ENCODE peak calls at places on chromosomes 13 and 19, in six cellular contexts. D is HepG2, N is mesenchymal stem cell, U is astrocyte, X is cardiac muscle cell, Z is esophagus muscularis mucosa. H is an unnamed sample.

GRCh38 chr13:27927444-27928352 is 7.9 kb downstream of the PDX1 start:
- DNase-seq in D (no peak), N (no peak), U (no peak), X (no peak), Z (no peak), H (no peak)

GRCh38 chr19:57708641-57709354 is at the start of gene ZNF154:
- DNase-seq in D (no peak), N (peak; percentile 86), U (peak; percentile 71), X (peak; percentile 92), Z (no peak), H (no peak)

GRCh38 chr19:16878181-16878965 is 10.4 kb upstream of the F2RL3 start:
- DNase-seq in D (no peak), N (no peak), U (no peak), X (no peak), Z (no peak), H (no peak)

GRCh38 chr19:13831560-13832056 is 36.4 kb downstream of the ZSWIM4 start:
- DNase-seq in D (no peak), N (peak; percentile 83), U (no peak), X (no peak), Z (no peak), H (no peak)

GRCh38 chr19:57110592-57111328 is 9.0 kb upstream of the USP29 start:
- DNase-seq in D (no peak), N (peak; percentile 1), U (no peak), X (no peak), Z (no peak), H (peak; percentile 22)

GRCh38 chr19:53908106-53908932 is 759 bp upstream of the CACNG7 start:
- DNase-seq in D (no peak), N (no peak), U (peak; percentile 21), X (peak; percentile 71), Z (no peak), H (peak; percentile 32)

GRCh38 chr13:100131863-100132574 is 43.1 kb downstream of the PCCA start:
- DNase-seq in D (peak; percentile 32), N (peak; percentile 93), U (peak; percentile 95), X (no peak), Z (no peak), H (peak; percentile 6)

GRCh38 chr13:77563110-77563509 is 27.6 kb downstream of the SCEL start:
- DNase-seq in D (peak; percentile 7), N (peak; percentile 37), U (peak; percentile 14), X (peak; percentile 66), Z (no peak), H (peak; percentile 40)

GRCh38 chr13:109155301-109155761 is 525.9 kb downstream of the MYO16 start:
- DNase-seq in D (no peak), N (peak; percentile 95), U (peak; percentile 98), X (no peak), Z (no peak), H (no peak)

GRCh38 chr19:55306712-55307111 is 18.4 kb downstream of the TMEM150B start:
- DNase-seq in D (no peak), N (no peak), U (no peak), X (no peak), Z (no peak), H (no peak)

GRCh38 chr13:21176982-21177284 is 475 bp downstream of the MRPL57 start:
- DNase-seq in D (no peak), N (no peak), U (no peak), X (no peak), Z (no peak), H (no peak)

GRCh38 chr19:13053761-13054604 is 48.7 kb downstream of the LYL1 start:
- DNase-seq in D (peak; percentile 97), N (peak; percentile 79), U (peak; percentile 97), X (peak; percentile 86), Z (peak; percentile 95), H (peak; percentile 99)

GRCh38 chr13:68124437-68125086 is 894.4 kb upstream of the PCDH9 start:
- DNase-seq in D (no peak), N (no peak), U (no peak), X (no peak), Z (no peak), H (no peak)

GRCh38 chr13:73870970-73871935 is 263.0 kb downstream of the KLF12 start:
- DNase-seq in D (no peak), N (peak; percentile 89), U (peak; percentile 95), X (no peak), Z (no peak), H (peak; percentile 10)

GRCh38 chr19:42563352-42564210 is 31.1 kb downstream of the CEACAM8 start:
- DNase-seq in D (peak; percentile 39), N (peak; percentile 32), U (peak; percentile 28), X (peak; percentile 73), Z (no peak), H (no peak)

DNA sequence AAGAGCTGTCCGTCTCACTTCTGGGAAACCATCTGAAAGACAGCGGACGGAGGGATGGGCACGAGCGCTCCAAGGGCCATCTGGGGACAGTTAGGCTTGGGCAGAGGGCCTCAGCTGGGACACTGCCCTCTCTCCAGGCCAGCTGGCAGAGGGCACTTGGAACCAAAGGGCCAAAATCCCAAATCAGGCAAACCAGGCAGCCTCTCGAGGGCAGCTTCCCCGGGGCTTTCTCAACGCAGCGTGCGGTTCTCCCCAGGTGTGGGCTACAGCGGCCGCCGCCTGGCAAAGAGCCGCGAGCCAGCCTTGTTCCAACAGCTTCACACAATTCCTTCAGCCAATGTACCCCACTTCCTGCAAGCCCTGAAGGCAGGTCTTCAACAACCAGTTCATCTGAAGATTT is 5.0 kb downstream of the MLLT1 start:
- DNase-seq in D (no peak), N (no peak), U (no peak), X (no peak), Z (no peak), H (no peak)
- H3K4me1 ChIP-seq in D (peaks cover 66% of the 10 kb centered on the region), N (peaks cover 56% of the 10 kb centered on the region), U (peaks cover 81% of the 10 kb centered on the region), X (peaks cover 93% of the 10 kb centered on the region), Z (peaks cover 95% of the 10 kb centered on the region), H (peaks cover 2% of the 10 kb centered on the region)

GRCh38 chr19:47702671-47703070 is 10.6 kb upstream of the EHD2 start:
- DNase-seq in D (no peak), N (no peak), U (no peak), X (no peak), Z (no peak), H (no peak)
- H3K27ac ChIP-seq in D (no peak overlapping the region), N (no peak overlapping the region), U (no peak overlapping the region), X (no peak overlapping the region), Z (peak overlapping the region; percentile 80), H (no peak overlapping the region)

GRCh38 chr13:112067121-112067741 is at the start of gene SOX1:
- DNase-seq in D (no peak), N (no peak), U (no peak), X (peak; percentile 43), Z (peak; percentile 47), H (no peak)
- H3K4me3 ChIP-seq in D (no peak within 1 kb of the TSS), N (peak within 1 kb of the TSS; percentile 31), U (peak within 1 kb of the TSS; percentile 33), X (peak within 1 kb of the TSS; percentile 33), Z (peak within 1 kb of the TSS; percentile 42), H (no peak within 1 kb of the TSS)

GRCh38 chr13:91667486-91667885 is 269.1 kb downstream of the GPC5 start:
- DNase-seq in D (no peak), N (no peak), U (no peak), X (no peak), Z (no peak), H (no peak)
- H3K4me1 ChIP-seq in D (no peaks in the 10 kb centered on the region), N (peaks cover 3% of the 10 kb centered on the region), U (no peaks in the 10 kb centered on the region), X (no peaks in the 10 kb centered on the region), Z (no peaks in the 10 kb centered on the region), H (peaks cover 21% of the 10 kb centered on the region)

GRCh38 chr13:99055286-99056073 is 77.6 kb upstream of the DOCK9 start:
- DNase-seq in D (no peak), N (no peak), U (no peak), X (no peak), Z (no peak), H (no peak)

GRCh38 chr13:99057310-99057975 is 79.6 kb upstream of the DOCK9 start:
- DNase-seq in D (no peak), N (peak; percentile 43), U (no peak), X (no peak), Z (no peak), H (no peak)

GRCh38 chr13:99058527-99059495 is 80.9 kb upstream of the DOCK9 start:
- DNase-seq in D (no peak), N (no peak), U (no peak), X (no peak), Z (no peak), H (no peak)

GRCh38 chr13:99053636-99054233 is 75.9 kb upstream of the DOCK9 start:
- DNase-seq in D (no peak), N (no peak), U (no peak), X (no peak), Z (no peak), H (no peak)

DNA sequence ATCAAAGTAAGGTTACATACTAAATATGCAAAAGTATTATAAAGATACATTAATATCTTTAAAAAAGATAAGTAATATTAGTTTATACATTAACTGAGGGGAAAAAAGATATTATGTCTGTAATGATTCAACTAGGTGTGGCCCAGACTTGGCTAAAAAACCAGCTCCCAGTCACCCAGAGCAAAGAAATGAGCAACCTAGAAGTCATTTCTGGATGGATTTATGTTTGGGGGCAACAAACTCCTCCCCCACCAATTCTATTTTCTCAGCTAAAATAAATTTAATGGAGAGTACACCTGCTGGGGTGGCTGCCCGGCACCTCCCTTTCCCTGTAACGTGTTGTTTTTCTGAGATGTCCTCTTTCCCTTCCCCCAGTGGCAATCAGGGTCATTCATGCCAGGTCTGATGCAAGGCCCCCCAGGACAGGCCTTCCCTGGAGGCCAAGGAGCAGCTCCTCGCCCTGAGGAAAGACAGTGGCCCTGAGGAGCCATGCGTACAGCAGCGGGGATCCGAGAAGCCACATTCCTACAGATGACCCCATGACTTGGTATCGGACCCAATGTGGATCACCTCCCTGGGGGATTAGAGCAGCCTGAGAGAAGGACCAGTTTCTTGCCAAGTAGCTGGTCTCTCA is 78.6 kb upstream of the DOCK9 start:
- DNase-seq in D (no peak), N (no peak), U (no peak), X (no peak), Z (no peak), H (no peak)
- H3K27ac ChIP-seq in D (no peak overlapping the region), N (no peak overlapping the region), U (no peak overlapping the region), X (no peak overlapping the region), Z (peak overlapping the region; percentile 75), H (no peak overlapping the region)

GRCh38 chr19:31725051-31725450 is 375.8 kb upstream of the TSHZ3 start:
- DNase-seq in D (no peak), N (no peak), U (peak; percentile 23), X (peak; percentile 17), Z (no peak), H (no peak)
- H3K4me3 ChIP-seq in D (no peak overlapping the region), N (no peak overlapping the region), U (no peak overlapping the region), X (no peak overlapping the region), Z (no peak overlapping the region), H (no peak overlapping the region)